ENCODE peak calls at places on chromosomes 16 and 17, in four cellular contexts. One of them, this sample, is unnamed.

GRCh38 chr16:11333696-11334095 is 11.6 kb upstream of the RMI2 start:
- DNase-seq in GM12865: no peak
- DNase-seq in fibroblast of lung: peak; percentile 40
- DNase-seq in GM12864: no peak
- DNase-seq in this sample: no peak

GRCh38 chr16:19223235-19223847 is 55.3 kb downstream of the SYT17 start:
- DNase-seq in GM12865: peak; percentile 51
- DNase-seq in fibroblast of lung: no peak
- DNase-seq in GM12864: no peak
- DNase-seq in this sample: peak; percentile 34

GRCh38 chr16:67666538-67667433 is at the start of the genes C16orf86 and ENKD1:
- DNase-seq in GM12865: peak; percentile 90
- DNase-seq in fibroblast of lung: peak; percentile 52
- DNase-seq in GM12864: no peak
- DNase-seq in this sample: peak; percentile 86

GRCh38 chr16:17777461-17777863 is 306.7 kb upstream of the XYLT1 start:
- DNase-seq in GM12865: no peak
- DNase-seq in fibroblast of lung: peak; percentile 59
- DNase-seq in GM12864: no peak
- DNase-seq in this sample: no peak

GRCh38 chr17:78133971-78134898 is 3.7 kb downstream of the TMC8 start:
- DNase-seq in GM12865: peak; percentile 90
- DNase-seq in fibroblast of lung: no peak
- DNase-seq in GM12864: no peak
- DNase-seq in this sample: peak; percentile 75

GRCh38 chr16:66041907-66042306 is 324.6 kb upstream of the CDH5 start:
- DNase-seq in GM12865: no peak
- DNase-seq in fibroblast of lung: no peak
- DNase-seq in GM12864: no peak
- DNase-seq in this sample: no peak

GRCh38 chr16:67326472-67327309 is at the start of the genes KCTD19 and LRRC36:
- DNase-seq in GM12865: peak; percentile 43
- DNase-seq in fibroblast of lung: no peak
- DNase-seq in GM12864: no peak
- DNase-seq in this sample: no peak

GRCh38 chr16:89290887-89291286 is 73.4 kb downstream of the ZNF778 start:
- DNase-seq in GM12865: no peak
- DNase-seq in fibroblast of lung: no peak
- DNase-seq in GM12864: no peak
- DNase-seq in this sample: no peak

GRCh38 chr17:35569405-35569804 is 8.8 kb upstream of the SLFN14 start:
- DNase-seq in GM12865: no peak
- DNase-seq in fibroblast of lung: no peak
- DNase-seq in GM12864: no peak
- DNase-seq in this sample: no peak

GRCh38 chr16:30113031-30113710 is at the start of gene GDPD3:
- DNase-seq in GM12865: no peak
- DNase-seq in fibroblast of lung: no peak
- DNase-seq in GM12864: no peak
- DNase-seq in this sample: no peak

GRCh38 chr17:21370430-21370829 is 5.7 kb upstream of the KCNJ12 start:
- DNase-seq in GM12865: no peak
- DNase-seq in fibroblast of lung: no peak
- DNase-seq in GM12864: no peak
- DNase-seq in this sample: no peak

GRCh38 chr17:2215616-2216364 is 87.8 kb downstream of the SMG6 start:
- DNase-seq in GM12865: peak; percentile 93
- DNase-seq in fibroblast of lung: peak; percentile 99
- DNase-seq in GM12864: peak; percentile 81
- DNase-seq in this sample: no peak

GRCh38 chr17:82614095-82614631 is 34.1 kb downstream of the WDR45B start:
- DNase-seq in GM12865: no peak
- DNase-seq in fibroblast of lung: no peak
- DNase-seq in GM12864: no peak
- DNase-seq in this sample: no peak

GRCh38 chr17:63530557-63531021 is 7.4 kb downstream of the KCNH6 start:
- DNase-seq in GM12865: no peak
- DNase-seq in fibroblast of lung: no peak
- DNase-seq in GM12864: no peak
- DNase-seq in this sample: no peak

GRCh38 chr17:39617446-39618251 is 9.1 kb upstream of the PPP1R1B start:
- DNase-seq in GM12865: peak; percentile 56
- DNase-seq in fibroblast of lung: peak; percentile 18
- DNase-seq in GM12864: no peak
- DNase-seq in this sample: peak; percentile 59

GRCh38 chr16:3637371-3637923 is 17.0 kb upstream of the DNASE1 start:
- DNase-seq in GM12865: peak; percentile 66
- DNase-seq in fibroblast of lung: no peak
- DNase-seq in GM12864: no peak
- DNase-seq in this sample: no peak

GRCh38 chr17:50908860-50909764 is 43.0 kb upstream of the TOB1 start:
- DNase-seq in GM12865: no peak
- DNase-seq in fibroblast of lung: no peak
- DNase-seq in GM12864: no peak
- DNase-seq in this sample: peak; percentile 61

GRCh38 chr17:76700627-76701470 is 9.9 kb downstream of the MXRA7 start:
- DNase-seq in GM12865: no peak
- DNase-seq in fibroblast of lung: peak; percentile 94
- DNase-seq in GM12864: no peak
- DNase-seq in this sample: no peak

GRCh38 chr16:57372372-57373116 is at the start of gene CX3CL1:
- DNase-seq in GM12865: no peak
- DNase-seq in fibroblast of lung: peak; percentile 75
- DNase-seq in GM12864: no peak
- DNase-seq in this sample: no peak

GRCh38 chr16:4938683-4939030 is 1.7 kb upstream of the PPL start:
- DNase-seq in GM12865: no peak
- DNase-seq in fibroblast of lung: no peak
- DNase-seq in GM12864: no peak
- DNase-seq in this sample: no peak

GRCh38 chr16:4392382-4393242 is 21.0 kb downstream of the VASN start:
- DNase-seq in GM12865: no peak
- DNase-seq in fibroblast of lung: peak; percentile 85
- DNase-seq in GM12864: no peak
- DNase-seq in this sample: no peak

GRCh38 chr16:52128407-52128806 is 418.5 kb downstream of the TOX3 start:
- DNase-seq in GM12865: no peak
- DNase-seq in fibroblast of lung: no peak
- DNase-seq in GM12864: no peak
- DNase-seq in this sample: no peak

GRCh38 chr17:42819939-42820535 is 4.0 kb downstream of the BECN1 start:
- DNase-seq in GM12865: peak; percentile 82
- DNase-seq in fibroblast of lung: peak; percentile 46
- DNase-seq in GM12864: peak; percentile 19
- DNase-seq in this sample: peak; percentile 74

GRCh38 chr16:6643083-6643686 is 689.5 kb upstream of the RBFOX1 start:
- DNase-seq in GM12865: peak; percentile 50
- DNase-seq in fibroblast of lung: peak; percentile 35
- DNase-seq in GM12864: peak; percentile 16
- DNase-seq in this sample: peak; percentile 32

GRCh38 chr17:4004517-4005295 is 40.5 kb upstream of the ATP2A3 start:
- DNase-seq in GM12865: peak; percentile 56
- DNase-seq in fibroblast of lung: peak; percentile 11
- DNase-seq in GM12864: no peak
- DNase-seq in this sample: no peak

GRCh38 chr17:64687959-64688358 is 25.9 kb upstream of the SMURF2 start:
- DNase-seq in GM12865: no peak
- DNase-seq in fibroblast of lung: peak; percentile 86
- DNase-seq in GM12864: no peak
- DNase-seq in this sample: no peak

GRCh38 chr17:81035389-81036127 is 607 bp downstream of the BAIAP2 start:
- DNase-seq in GM12865: no peak
- DNase-seq in fibroblast of lung: peak; percentile 60
- DNase-seq in GM12864: no peak
- DNase-seq in this sample: no peak

GRCh38 chr17:29177871-29178749 is 2.1 kb downstream of the MYO18A start:
- DNase-seq in GM12865: no peak
- DNase-seq in fibroblast of lung: no peak
- DNase-seq in GM12864: no peak
- DNase-seq in this sample: no peak

GRCh38 chr16:1177053-1177452 is 24.1 kb downstream of the CACNA1H start:
- DNase-seq in GM12865: no peak
- DNase-seq in fibroblast of lung: no peak
- DNase-seq in GM12864: no peak
- DNase-seq in this sample: no peak

GRCh38 chr16:50819706-50820105 is 77.8 kb downstream of the CYLD start:
- DNase-seq in GM12865: no peak
- DNase-seq in fibroblast of lung: no peak
- DNase-seq in GM12864: no peak
- DNase-seq in this sample: no peak

GRCh38 chr16:31064882-31065461 is 9.1 kb downstream of the ZNF668 start:
- DNase-seq in GM12865: no peak
- DNase-seq in fibroblast of lung: peak; percentile 96
- DNase-seq in GM12864: no peak
- DNase-seq in this sample: no peak

GRCh38 chr17:48545022-48545376 is at the start of gene HOXB2:
- DNase-seq in GM12865: no peak
- DNase-seq in fibroblast of lung: no peak
- DNase-seq in GM12864: no peak
- DNase-seq in this sample: no peak
- H3K4me3 ChIP-seq in GM12865: no peak within 1 kb of the TSS
- H3K4me3 ChIP-seq in fibroblast of lung: peak within 1 kb of the TSS; percentile 91
- H3K4me3 ChIP-seq in GM12864: peak within 1 kb of the TSS; percentile 55
- H3K4me3 ChIP-seq in this sample: no peak within 1 kb of the TSS

GRCh38 chr16:81179219-81179618 is 59.3 kb upstream of the BCO1 start:
- DNase-seq in GM12865: no peak
- DNase-seq in fibroblast of lung: no peak
- DNase-seq in GM12864: no peak
- DNase-seq in this sample: peak; percentile 40

GRCh38 chr16:81175325-81175891 is 63.1 kb upstream of the BCO1 start:
- DNase-seq in GM12865: no peak
- DNase-seq in fibroblast of lung: peak; percentile 70
- DNase-seq in GM12864: no peak
- DNase-seq in this sample: no peak

GRCh38 chr16:81185416-81185815 is 53.1 kb upstream of the BCO1 start:
- DNase-seq in GM12865: no peak
- DNase-seq in fibroblast of lung: no peak
- DNase-seq in GM12864: no peak
- DNase-seq in this sample: no peak

GRCh38 chr16:81180578-81180977 is 57.9 kb upstream of the BCO1 start:
- DNase-seq in GM12865: no peak
- DNase-seq in fibroblast of lung: no peak
- DNase-seq in GM12864: no peak
- DNase-seq in this sample: no peak

DNA sequence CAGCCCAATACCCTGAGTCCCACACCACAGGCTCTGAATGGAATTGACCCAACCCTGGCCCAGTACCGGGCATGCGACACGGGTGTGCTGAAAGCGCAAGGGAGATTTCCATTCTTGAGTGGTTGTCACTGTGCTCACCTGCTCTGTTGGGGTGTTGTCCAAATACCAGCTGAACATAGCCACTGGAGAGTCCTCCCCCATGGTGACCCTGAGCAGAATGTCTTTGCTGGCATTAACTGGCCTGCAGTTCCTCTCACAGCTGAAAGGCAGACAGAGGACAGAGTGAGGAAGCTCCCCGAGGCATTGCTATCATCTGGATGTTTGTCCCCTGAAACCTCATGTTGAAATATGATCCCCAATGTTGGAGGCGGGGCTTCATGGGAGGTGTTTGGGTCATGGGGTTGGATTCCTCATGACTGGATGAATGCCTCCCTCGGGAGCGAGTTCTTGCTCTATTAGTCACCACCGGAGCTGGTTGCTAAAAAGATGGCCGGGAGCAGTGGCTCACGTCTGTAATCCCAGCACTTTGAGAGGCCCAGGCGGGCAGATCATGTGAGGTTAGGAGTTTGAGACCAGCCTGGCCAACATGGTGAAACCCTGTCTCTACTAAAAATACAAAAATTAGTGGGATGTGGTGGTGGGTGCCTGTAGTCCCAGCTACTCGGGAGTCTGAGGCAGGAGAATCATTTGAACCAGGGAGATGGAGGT is 57.3 kb upstream of the BCO1 start:
- DNase-seq in GM12865: no peak
- DNase-seq in fibroblast of lung: peak; percentile 95
- DNase-seq in GM12864: no peak
- DNase-seq in this sample: no peak
- H3K4me3 ChIP-seq in GM12865: no peak overlapping the region
- H3K4me3 ChIP-seq in fibroblast of lung: no peak overlapping the region
- H3K4me3 ChIP-seq in GM12864: no peak overlapping the region
- H3K4me3 ChIP-seq in this sample: no peak overlapping the region

GRCh38 chr16:82720414-82720813 is 93.6 kb downstream of the CDH13 start:
- DNase-seq in GM12865: no peak
- DNase-seq in fibroblast of lung: no peak
- DNase-seq in GM12864: no peak
- DNase-seq in this sample: no peak

GRCh38 chr16:82728901-82729300 is 102.1 kb downstream of the CDH13 start:
- DNase-seq in GM12865: peak; percentile 49
- DNase-seq in fibroblast of lung: no peak
- DNase-seq in GM12864: peak; percentile 5
- DNase-seq in this sample: no peak

GRCh38 chr16:82730901-82731300 is 104.1 kb downstream of the CDH13 start:
- DNase-seq in GM12865: no peak
- DNase-seq in fibroblast of lung: no peak
- DNase-seq in GM12864: no peak
- DNase-seq in this sample: no peak

GRCh38 chr16:82726306-82726705 is 99.5 kb downstream of the CDH13 start:
- DNase-seq in GM12865: no peak
- DNase-seq in fibroblast of lung: no peak
- DNase-seq in GM12864: no peak
- DNase-seq in this sample: no peak
- H3K4me3 ChIP-seq in GM12865: no peak overlapping the region
- H3K4me3 ChIP-seq in fibroblast of lung: no peak overlapping the region
- H3K4me3 ChIP-seq in GM12864: no peak overlapping the region
- H3K4me3 ChIP-seq in this sample: no peak overlapping the region

GRCh38 chr16:59394526-59394925 is 660.4 kb upstream of the GOT2 start:
- DNase-seq in GM12865: no peak
- DNase-seq in fibroblast of lung: no peak
- DNase-seq in GM12864: no peak
- DNase-seq in this sample: no peak
- H3K4me3 ChIP-seq in GM12865: no peak overlapping the region
- H3K4me3 ChIP-seq in fibroblast of lung: no peak overlapping the region
- H3K4me3 ChIP-seq in GM12864: no peak overlapping the region
- H3K4me3 ChIP-seq in this sample: no peak overlapping the region

GRCh38 chr16:87602005-87602790 is at the start of gene JPH3:
- DNase-seq in GM12865: no peak
- DNase-seq in fibroblast of lung: no peak
- DNase-seq in GM12864: no peak
- DNase-seq in this sample: no peak
- H3K4me3 ChIP-seq in GM12865: no peak within 1 kb of the TSS
- H3K4me3 ChIP-seq in fibroblast of lung: no peak within 1 kb of the TSS
- H3K4me3 ChIP-seq in GM12864: no peak within 1 kb of the TSS
- H3K4me3 ChIP-seq in this sample: no peak within 1 kb of the TSS

GRCh38 chr16:85137323-85138072 is 25.2 kb upstream of the CIBAR2 start:
- DNase-seq in GM12865: no peak
- DNase-seq in fibroblast of lung: peak; percentile 80
- DNase-seq in GM12864: no peak
- DNase-seq in this sample: no peak

GRCh38 chr16:85138825-85139627 is 26.8 kb upstream of the CIBAR2 start:
- DNase-seq in GM12865: no peak
- DNase-seq in fibroblast of lung: no peak
- DNase-seq in GM12864: no peak
- DNase-seq in this sample: no peak

GRCh38 chr16:85139888-85140339 is 27.6 kb upstream of the CIBAR2 start:
- DNase-seq in GM12865: no peak
- DNase-seq in fibroblast of lung: no peak
- DNase-seq in GM12864: no peak
- DNase-seq in this sample: no peak

GRCh38 chr16:85136705-85137322 is 24.5 kb upstream of the CIBAR2 start:
- DNase-seq in GM12865: peak; percentile 55
- DNase-seq in fibroblast of lung: no peak
- DNase-seq in GM12864: no peak
- DNase-seq in this sample: no peak

GRCh38 chr16:85138073-85138824 is 26.0 kb upstream of the CIBAR2 start:
- DNase-seq in GM12865: no peak
- DNase-seq in fibroblast of lung: no peak
- DNase-seq in GM12864: no peak
- DNase-seq in this sample: no peak
- H3K4me3 ChIP-seq in GM12865: no peak overlapping the region
- H3K4me3 ChIP-seq in fibroblast of lung: no peak overlapping the region
- H3K4me3 ChIP-seq in GM12864: no peak overlapping the region
- H3K4me3 ChIP-seq in this sample: no peak overlapping the region

This sample was measured in HL-60.